ENCODE peak calls at places on chromosomes 6 and 20, in four cellular contexts. T is IMR-90, L is mesendoderm, X is H1. S is an unnamed sample.

GRCh38 chr6:36911946-36912555 is 26.3 kb downstream of the C6orf89 start:
- DNase-seq in X (no peak), L (no peak), T (no peak), S (no peak)

GRCh38 chr6:45486739-45487138 is 109.0 kb upstream of the SUPT3H start:
- DNase-seq in T (no peak), L (no peak), X (no peak), S (no peak)

GRCh38 chr6:2663123-2663522 is 87.6 kb downstream of the MYLK4 start:
- DNase-seq in T (no peak), L (no peak), X (no peak), S (no peak)

GRCh38 chr6:135922170-135922569 is 70.7 kb downstream of the PDE7B start:
- DNase-seq in X (peak), L (peak), T (peak), S (peak)

GRCh38 chr6:1244941-1245340 is 67.0 kb upstream of the FOXQ1 start:
- DNase-seq in T (no peak), L (no peak), X (no peak), S (no peak)

GRCh38 chr6:43669050-43669921 is 18.3 kb downstream of the MRPS18A start:
- DNase-seq in L (peak), X (no peak), T (peak), S (peak)

GRCh38 chr6:112181130-112181529 is 73.2 kb downstream of the LAMA4 start:
- DNase-seq in X (no peak), T (no peak), L (no peak), S (no peak)

GRCh38 chr6:9168669-9169068 is 733.3 kb upstream of the SLC35B3 start:
- DNase-seq in X (no peak), L (no peak), T (no peak), S (no peak)

GRCh38 chr20:14700641-14700965 is 363.2 kb upstream of the FLRT3 start:
- DNase-seq in L (no peak), T (no peak), X (no peak), S (no peak)

GRCh38 chr6:112144145-112144926 is 56.9 kb downstream of the FAM229B start:
- DNase-seq in X (no peak), L (no peak), T (peak), S (no peak)

GRCh38 chr6:10531513-10531912 is 10.4 kb downstream of the GCNT2 start:
- DNase-seq in X (no peak), L (no peak), T (no peak), S (no peak)

GRCh38 chr6:38095054-38095453 is 275.5 kb downstream of the ZFAND3 start:
- DNase-seq in T (peak), X (no peak), L (peak), S (no peak)

GRCh38 chr6:121932071-121933009 is 467.1 kb upstream of the HSF2 start:
- DNase-seq in L (peak), T (peak), X (peak), S (peak)

GRCh38 chr20:62776692-62777527 is 19.4 kb upstream of the MRGBP start:
- DNase-seq in X (no peak), T (peak), L (peak), S (peak)

GRCh38 chr6:89610149-89610642 is 28.4 kb downstream of the LYRM2 start:
- DNase-seq in L (peak), X (no peak), T (peak), S (peak)

GRCh38 chr6:150443621-150444020 is 74.8 kb downstream of the IYD start:
- DNase-seq in T (no peak), X (no peak), L (no peak), S (no peak)

GRCh38 chr6:38012573-38012972 is 193.0 kb downstream of the ZFAND3 start:
- DNase-seq in L (peak), X (peak), T (peak), S (no peak)

GRCh38 chr20:46027245-46027853 is 1.7 kb upstream of the SLC12A5 start:
- DNase-seq in L (peak), T (peak), X (no peak), S (no peak)

GRCh38 chr6:170031096-170031471 is 259.8 kb downstream of the DLL1 start:
- DNase-seq in X (no peak), T (no peak), L (no peak), S (no peak)

GRCh38 chr6:105320766-105321165 is 82.1 kb downstream of the PREP start:
- DNase-seq in L (no peak), X (no peak), T (no peak), S (no peak)

GRCh38 chr20:2742934-2743559 is 50.5 kb downstream of the EBF4 start:
- DNase-seq in L (peak), T (peak), X (peak), S (peak)

GRCh38 chr6:12083763-12084162 is 71.7 kb downstream of the HIVEP1 start:
- DNase-seq in L (no peak), X (no peak), T (no peak), S (no peak)

GRCh38 chr20:57621426-57622200 is 1.4 kb upstream of the ZBP1 start:
- DNase-seq in L (no peak), T (no peak), X (no peak), S (no peak)

GRCh38 chr6:166366921-166367320 is 15.8 kb downstream of the MPC1 start:
- DNase-seq in T (no peak), L (no peak), X (no peak), S (no peak)

GRCh38 chr6:87731818-87732661 is 30.0 kb upstream of the AKIRIN2 start:
- DNase-seq in X (no peak), L (no peak), T (peak), S (no peak)

GRCh38 chr20:46229478-46229877 is 78.8 kb downstream of the CDH22 start:
- DNase-seq in L (peak), T (no peak), X (no peak), S (no peak)

GRCh38 chr6:169034523-169035167 is 219.0 kb downstream of the THBS2 start:
- DNase-seq in T (peak), X (no peak), L (no peak), S (no peak)

GRCh38 chr6:112180095-112180820 is 74.1 kb downstream of the LAMA4 start:
- DNase-seq in X (no peak), L (peak), T (peak), S (no peak)

GRCh38 chr6:15062311-15063252 is 183.3 kb upstream of the JARID2 start:
- DNase-seq in L (no peak), X (no peak), T (peak), S (no peak)

GRCh38 chr6:106059331-106059730 is 26.8 kb upstream of the PRDM1 start:
- DNase-seq in L (no peak), X (no peak), T (no peak), S (no peak)

GRCh38 chr6:83192456-83192855 is 609 bp downstream of the PGM3 start:
- DNase-seq in L (no peak), T (no peak), X (no peak), S (no peak)

GRCh38 chr6:68059894-68060293 is 575.2 kb upstream of the ADGRB3 start:
- DNase-seq in L (no peak), T (no peak), X (no peak), S (no peak)
- H3K18ac ChIP-seq in L (no peak), T (no peak), X (no peak), S (no peak)

GRCh38 chr20:16049478-16050093 is 523.7 kb downstream of the KIF16B start:
- DNase-seq in X (no peak), L (peak), T (no peak), S (no peak)
- H4K5ac ChIP-seq in X (no peak), L (no peak), T (no peak), S (no peak)

GRCh38 chr20:40691566-40692239 is 2.7 kb upstream of the MAFB start:
- DNase-seq in L (no peak), T (no peak), X (no peak), S (no peak)

GRCh38 chr20:40689943-40690835 is 1.2 kb upstream of the MAFB start:
- DNase-seq in T (peak), X (peak), L (peak), S (peak)

GRCh38 chr20:40692240-40693011 is 3.4 kb upstream of the MAFB start:
- DNase-seq in X (no peak), L (no peak), T (no peak), S (peak)

GRCh38 chr20:40689100-40689942 is at the start of gene MAFB:
- DNase-seq in L (peak), T (peak), X (peak), S (peak)

GRCh38 chr20:40690836-40691565 is 2.0 kb upstream of the MAFB start:
- DNase-seq in L (no peak), T (no peak), X (no peak), S (peak)
- H3K18ac ChIP-seq in L (no peak), T (no peak), X (no peak), S (no peak)

GRCh38 chr6:42385339-42385738 is 66.4 kb downstream of the TRERF1 start:
- DNase-seq in T (no peak), L (no peak), X (no peak), S (no peak)
- H4K5ac ChIP-seq in T (no peak), L (no peak), X (no peak), S (no peak)

GRCh38 chr20:48788486-48789072 is 39.2 kb downstream of the PREX1 start:
- DNase-seq in L (no peak), T (no peak), X (no peak), S (no peak)
- H3K18ac ChIP-seq in L (no peak), T (no peak), X (no peak), S (no peak)

GRCh38 chr6:132344811-132345210 is 56.5 kb downstream of the MOXD1 start:
- DNase-seq in L (no peak), T (no peak), X (no peak), S (no peak)
- H4K5ac ChIP-seq in L (no peak), T (no peak), X (no peak), S (no peak)

S was measured in H9.